ENCODE peak calls at places on chromosomes 13 and 19, in seven cellular contexts. P, A, C, S, K, M and X are unnamed samples.

GRCh38 chr19:6471076-6471475 is 7.0 kb downstream of the CRB3 start:
- DNase-seq in P (no peak), A (no peak), C (no peak), S (no peak), K (no peak), M (no peak), X (no peak)

GRCh38 chr19:38974599-38975213 is 836 bp downstream of the FBXO17 start:
- DNase-seq in P (no peak), A (no peak), C (no peak), S (no peak), K (no peak), M (no peak), X (no peak)

GRCh38 chr13:79541426-79542049 is 60.6 kb downstream of the NDFIP2 start:
- DNase-seq in P (peak), A (no peak), C (no peak), S (no peak), K (no peak), M (peak), X (no peak)

GRCh38 chr19:17889609-17890214 is 18.0 kb downstream of the SLC5A5 start:
- DNase-seq in P (no peak), A (peak), C (no peak), S (peak), K (no peak), M (peak), X (peak)

GRCh38 chr19:10271543-10272086 is 695 bp downstream of the ICAM1 start:
- DNase-seq in P (no peak), A (no peak), C (no peak), S (no peak), K (no peak), M (no peak), X (no peak)

GRCh38 chr13:53001444-53001843 is 27.2 kb upstream of the OLFM4 start:
- DNase-seq in P (no peak), A (no peak), C (no peak), S (no peak), K (no peak), M (no peak), X (no peak)

GRCh38 chr13:97567510-97568243 is 133.7 kb downstream of the RAP2A start:
- DNase-seq in P (no peak), A (no peak), C (no peak), S (peak), K (no peak), M (peak), X (peak)

GRCh38 chr19:8988204-8988603 is 22.0 kb downstream of the MUC16 start:
- DNase-seq in P (no peak), A (peak), C (no peak), S (no peak), K (no peak), M (peak), X (no peak)

GRCh38 chr13:101942535-101943157 is 459.2 kb downstream of the FGF14 start:
- DNase-seq in P (no peak), A (no peak), C (no peak), S (no peak), K (no peak), M (peak), X (no peak)

GRCh38 chr13:94157705-94158218 is 321.7 kb downstream of the DCT start:
- DNase-seq in P (no peak), A (no peak), C (no peak), S (no peak), K (no peak), M (no peak), X (no peak)

GRCh38 chr19:4537953-4538600 is 1.8 kb downstream of the LRG1 start:
- DNase-seq in P (no peak), A (peak), C (no peak), S (no peak), K (no peak), M (no peak), X (no peak)

GRCh38 chr13:38636106-38636505 is 50.8 kb upstream of the FREM2 start:
- DNase-seq in P (no peak), A (no peak), C (no peak), S (no peak), K (no peak), M (no peak), X (no peak)

GRCh38 chr13:46367622-46368327 is 19.3 kb downstream of the RUBCNL start:
- DNase-seq in P (no peak), A (no peak), C (no peak), S (no peak), K (no peak), M (peak), X (no peak)

GRCh38 chr13:23741879-23742510 is 147.2 kb downstream of the MIPEP start:
- DNase-seq in P (no peak), A (peak), C (no peak), S (no peak), K (no peak), M (peak), X (no peak)

GRCh38 chr19:5966215-5966614 is 11.7 kb downstream of the RANBP3 start:
- DNase-seq in P (no peak), A (no peak), C (no peak), S (no peak), K (no peak), M (no peak), X (peak)

GRCh38 chr13:66723606-66724005 is 506.5 kb downstream of the PCDH9 start:
- DNase-seq in P (no peak), A (no peak), C (no peak), S (no peak), K (no peak), M (no peak), X (no peak)

GRCh38 chr13:38042771-38043170 is 173.2 kb upstream of the TRPC4 start:
- DNase-seq in P (no peak), A (no peak), C (no peak), S (no peak), K (no peak), M (no peak), X (no peak)

GRCh38 chr19:2171349-2172145 is 7.8 kb downstream of the DOT1L start:
- DNase-seq in P (peak), A (peak), C (no peak), S (peak), K (no peak), M (no peak), X (peak)

GRCh38 chr19:16497042-16497441 is 848 bp downstream of the C19orf44 start:
- DNase-seq in P (no peak), A (no peak), C (no peak), S (no peak), K (no peak), M (peak), X (no peak)

GRCh38 chr19:38317104-38317612 is 1.4 kb upstream of the YIF1B start:
- DNase-seq in P (no peak), A (no peak), C (no peak), S (no peak), K (no peak), M (no peak), X (no peak)

GRCh38 chr19:49890349-49891311 is 6.1 kb downstream of the IL4I1 start:
- DNase-seq in P (peak), A (peak), C (no peak), S (peak), K (no peak), M (no peak), X (peak)

GRCh38 chr13:80009760-80010159 is 331.2 kb downstream of the SPRY2 start:
- DNase-seq in P (no peak), A (no peak), C (no peak), S (no peak), K (no peak), M (no peak), X (no peak)

GRCh38 chr13:112897956-112898785 is 70.8 kb upstream of the MCF2L start:
- DNase-seq in P (no peak), A (peak), C (no peak), S (no peak), K (no peak), M (no peak), X (no peak)

GRCh38 chr19:4304509-4305252 is at the start of gene FSD1:
- DNase-seq in P (peak), A (peak), C (peak), S (no peak), K (peak), M (peak), X (peak)

GRCh38 chr19:5343848-5344247 is 3.2 kb upstream of the PTPRS start:
- DNase-seq in P (no peak), A (no peak), C (no peak), S (no peak), K (no peak), M (no peak), X (no peak)

GRCh38 chr13:30577381-30577780 is 40.3 kb upstream of the USPL1 start:
- DNase-seq in P (no peak), A (no peak), C (no peak), S (no peak), K (no peak), M (peak), X (peak)

GRCh38 chr13:24630851-24631341 is 49.3 kb upstream of the ATP12A start:
- DNase-seq in P (no peak), A (no peak), C (no peak), S (no peak), K (no peak), M (peak), X (peak)

GRCh38 chr19:17835182-17836006 is 12.4 kb downstream of the JAK3 start:
- DNase-seq in P (no peak), A (no peak), C (no peak), S (no peak), K (no peak), M (no peak), X (no peak)

GRCh38 chr13:109700176-109700575 is 86.2 kb downstream of the IRS2 start:
- DNase-seq in P (peak), A (no peak), C (peak), S (no peak), K (peak), M (peak), X (peak)

GRCh38 chr19:55578761-55579747 is 1.6 kb downstream of the ZNF579 start:
- DNase-seq in P (no peak), A (no peak), C (no peak), S (no peak), K (no peak), M (no peak), X (no peak)

GRCh38 chr13:20161275-20161950 is 561 bp upstream of the GJA3 start:
- DNase-seq in P (no peak), A (no peak), C (no peak), S (no peak), K (no peak), M (no peak), X (peak)

GRCh38 chr19:52735734-52736133 is 890 bp upstream of the ZNF611 start:
- DNase-seq in P (no peak), A (peak), C (no peak), S (peak), K (no peak), M (peak), X (peak)

GRCh38 chr13:68697551-68697950 is 1410.1 kb upstream of the ATXN8OS start:
- DNase-seq in P (no peak), A (no peak), C (no peak), S (no peak), K (no peak), M (no peak), X (peak)

GRCh38 chr19:1409204-1410005 is 2.0 kb downstream of the DAZAP1 start:
- DNase-seq in P (no peak), A (no peak), C (no peak), S (no peak), K (no peak), M (no peak), X (no peak)